ENCODE peak calls at places on chromosomes 16 and 17, in nine cellular contexts. D, Y, L, Q, O, Z, N, M and C are unnamed samples. For H3K27me3, the result is how much of the 10 kb centered on the place peaks cover.

GRCh38 chr16:31118223-31119155 is 1.0 kb downstream of the KAT8 start:
- DNase-seq in Z (peak), L (no peak), O (no peak), Q (no peak), Y (peak), D (peak), N (no peak), M (no peak), C (no peak)

GRCh38 chr17:76932402-76933333 is 64.5 kb downstream of the MGAT5B start:
- DNase-seq in Y (no peak), M (no peak), O (no peak), Z (no peak), N (no peak), L (no peak), D (no peak), Q (no peak), C (no peak)

GRCh38 chr16:31333686-31334649 is 21.0 kb upstream of the ITGAX start:
- DNase-seq in N (no peak), M (no peak), Z (peak), Q (peak), Y (no peak), D (peak), O (peak), L (peak), C (no peak)

GRCh38 chr16:15658149-15658548 is 8.1 kb downstream of the NDE1 start:
- DNase-seq in O (peak), M (no peak), D (no peak), Z (no peak), Q (no peak), Y (no peak), L (no peak), N (no peak), C (no peak)

GRCh38 chr17:81518785-81519283 is 6.2 kb upstream of the ACTG1 start:
- DNase-seq in M (no peak), L (no peak), D (peak), N (peak), Z (peak), Y (peak), O (peak), Q (no peak), C (peak)

GRCh38 chr16:55621771-55622170 is 34.0 kb upstream of the SLC6A2 start:
- DNase-seq in D (no peak), Y (no peak), L (no peak), N (no peak), M (no peak), Q (no peak), O (no peak), Z (no peak), C (no peak)

GRCh38 chr16:11916524-11917285 is 949 bp upstream of the GSPT1 start:
- DNase-seq in O (no peak), D (peak), M (peak), Z (peak), Y (no peak), Q (no peak), L (peak), N (peak), C (no peak)

GRCh38 chr17:74767111-74767516 is 9.0 kb downstream of the NAT9 start:
- DNase-seq in Z (no peak), L (no peak), M (no peak), O (no peak), Y (no peak), Q (no peak), N (no peak), D (no peak), C (no peak)

GRCh38 chr16:3119286-3119685 is 6.9 kb downstream of the ZNF205 start:
- DNase-seq in Q (no peak), D (no peak), N (no peak), Z (no peak), O (no peak), Y (no peak), M (no peak), L (no peak), C (no peak)

GRCh38 chr17:14289162-14289561 is 11.7 kb upstream of the HS3ST3B1 start:
- DNase-seq in D (peak), Q (no peak), N (no peak), Z (no peak), L (no peak), O (no peak), M (no peak), Y (no peak), C (no peak)

GRCh38 chr16:2468142-2468724 is 2.9 kb upstream of the NTN3 start:
- DNase-seq in Q (no peak), M (peak), Y (no peak), N (no peak), Z (no peak), O (peak), L (peak), D (peak), C (no peak)

GRCh38 chr17:42751628-42752027 is 6.8 kb upstream of the EZH1 start:
- DNase-seq in L (no peak), Z (no peak), Q (no peak), O (no peak), N (no peak), M (no peak), D (no peak), Y (no peak), C (no peak)
- H3K27me3 ChIP-seq in L (under half), Z (under half), Q (under half), O (under half), N (under half), M (under half), D (under half), Y (under half), C (under half)

GRCh38 chr16:68451656-68452055 is 3.3 kb upstream of the SMPD3 start:
- DNase-seq in M (no peak), Q (no peak), Z (no peak), N (no peak), O (no peak), Y (no peak), L (no peak), D (no peak), C (no peak)

GRCh38 chr16:68448360-68448970 is at the start of gene SMPD3:
- DNase-seq in M (peak), D (peak), Y (peak), O (peak), L (peak), N (peak), Z (peak), Q (peak), C (peak)

GRCh38 chr16:68447721-68448359 is 468 bp downstream of the SMPD3 start:
- DNase-seq in D (no peak), M (no peak), Z (no peak), O (no peak), L (no peak), N (no peak), Q (peak), Y (no peak), C (no peak)

GRCh38 chr16:68452176-68452575 is 3.9 kb upstream of the SMPD3 start:
- DNase-seq in Z (no peak), Q (no peak), Y (no peak), O (no peak), D (peak), L (no peak), N (no peak), M (no peak), C (no peak)

GRCh38 chr16:68450741-68451140 is 2.4 kb upstream of the SMPD3 start:
- DNase-seq in O (no peak), Y (no peak), L (no peak), Z (no peak), D (peak), M (no peak), Q (no peak), N (no peak), C (no peak)
- H3K4me3 ChIP-seq in O (no peak), Y (no peak), L (no peak), Z (no peak), D (no peak), M (no peak), Q (no peak), N (no peak), C (no peak)

DNA sequence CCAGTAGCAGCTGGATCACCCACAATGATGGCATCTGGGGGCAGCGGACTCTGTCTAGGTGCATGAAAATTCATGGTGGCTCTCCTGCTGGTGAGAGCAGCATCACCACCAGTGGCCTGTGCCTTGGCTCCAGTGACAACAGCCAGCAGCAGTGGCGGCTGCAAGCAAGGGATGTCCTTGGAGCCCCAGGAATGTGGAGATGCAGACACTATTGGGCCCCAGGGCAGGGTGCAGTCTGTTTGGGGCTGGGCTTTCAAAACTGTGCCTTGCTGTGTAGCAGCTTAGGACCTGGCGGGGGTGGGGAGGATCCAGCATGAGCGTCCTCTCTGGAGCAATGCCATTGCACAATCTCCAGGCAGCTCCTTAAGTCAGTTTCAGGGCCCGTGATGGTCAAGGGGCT is 199.7 kb downstream of the CHD9NB start:
- DNase-seq in Y (no peak), Q (no peak), M (no peak), O (no peak), Z (no peak), D (no peak), L (no peak), N (no peak), C (no peak)
- H3K27ac ChIP-seq in Y (no peak), Q (no peak), M (no peak), O (no peak), Z (no peak), D (no peak), L (no peak), N (no peak), C (no peak)

GRCh38 chr17:61410555-61411089 is 11.0 kb downstream of the TBX2 start:
- DNase-seq in O (peak), Y (peak), N (peak), L (peak), Z (peak), D (no peak), M (no peak), Q (peak), C (peak)
- H3K27me3 ChIP-seq in O (half or more), Y (under half), N (under half), L (under half), Z (under half), D (under half), M (under half), Q (under half), C (half or more)

DNA sequence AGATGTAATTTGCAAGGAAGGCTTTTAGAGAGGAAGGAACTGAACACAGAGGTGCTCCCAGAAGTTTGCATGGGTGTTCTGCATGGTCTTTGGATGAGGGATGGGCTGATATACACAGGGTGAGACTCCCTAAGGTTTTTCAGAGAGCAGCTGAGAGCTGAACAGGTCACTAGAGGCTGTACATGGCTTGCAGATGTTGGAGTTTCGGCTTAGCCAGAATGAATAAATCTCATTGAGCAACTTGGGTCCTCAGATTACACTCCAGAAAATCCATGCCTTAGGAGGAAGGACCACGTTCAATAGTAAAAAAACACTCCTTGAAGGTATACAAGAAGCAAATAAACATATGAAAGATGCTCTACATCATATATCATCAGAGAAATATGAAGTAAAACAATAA is 7.5 kb upstream of the ITGB3 start:
- DNase-seq in D (no peak), M (no peak), L (no peak), N (no peak), Y (no peak), Q (no peak), Z (no peak), O (no peak), C (no peak)
- H3K4me3 ChIP-seq in D (no peak), M (no peak), L (no peak), N (no peak), Y (no peak), Q (no peak), Z (no peak), O (no peak), C (no peak)

GRCh38 chr17:63633742-63634141 is 11.5 kb downstream of the MAP3K3 start:
- DNase-seq in Y (no peak), L (no peak), N (no peak), M (no peak), D (no peak), Z (no peak), Q (no peak), O (peak), C (no peak)

GRCh38 chr17:63634816-63635215 is 12.6 kb downstream of the MAP3K3 start:
- DNase-seq in L (no peak), D (no peak), Q (no peak), N (no peak), Z (no peak), O (no peak), Y (no peak), M (no peak), C (no peak)

GRCh38 chr17:63635313-63635712 is 13.1 kb downstream of the MAP3K3 start:
- DNase-seq in M (no peak), L (no peak), D (no peak), O (no peak), Y (no peak), Z (no peak), Q (no peak), N (no peak), C (no peak)

GRCh38 chr17:63635787-63636186 is 13.6 kb downstream of the MAP3K3 start:
- DNase-seq in D (no peak), M (no peak), N (no peak), Z (no peak), L (peak), Q (no peak), Y (no peak), O (no peak), C (no peak)

DNA sequence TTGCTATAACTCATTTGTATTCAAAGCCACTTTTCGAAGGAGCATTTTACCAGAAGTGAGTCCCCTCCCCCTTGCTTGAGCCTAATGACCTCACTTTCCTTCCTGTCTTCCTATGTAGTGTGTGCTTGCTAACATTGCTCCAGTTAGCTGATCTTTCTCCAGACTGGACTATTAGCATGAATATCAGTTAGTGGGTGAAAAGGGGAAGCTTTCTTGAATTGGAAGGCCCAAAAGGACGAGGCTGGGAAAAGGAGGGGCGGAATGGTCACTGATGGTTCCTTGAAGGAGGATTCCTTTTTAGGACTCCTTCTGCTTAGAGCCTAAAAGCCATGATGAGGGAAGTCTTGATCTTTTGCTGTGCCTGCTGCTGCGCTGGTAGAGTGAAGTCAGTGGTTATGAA is 11.9 kb downstream of the MAP3K3 start:
- DNase-seq in D (no peak), Q (no peak), Y (no peak), Z (peak), N (no peak), O (peak), L (peak), M (no peak), C (no peak)
- H3K27ac ChIP-seq in D (no peak), Q (no peak), Y (no peak), Z (peak), N (peak), O (peak), L (peak), M (no peak), C (peak)

GRCh38 chr17:48592097-48592496 is 1.5 kb downstream of the HOXB5 start:
- DNase-seq in M (no peak), O (no peak), Z (no peak), L (no peak), Y (no peak), Q (no peak), N (no peak), D (no peak), C (no peak)
- H3K27me3 ChIP-seq in M (under half), O (half or more), Z (under half), L (under half), Y (half or more), Q (under half), N (under half), D (under half), C (half or more)

DNA sequence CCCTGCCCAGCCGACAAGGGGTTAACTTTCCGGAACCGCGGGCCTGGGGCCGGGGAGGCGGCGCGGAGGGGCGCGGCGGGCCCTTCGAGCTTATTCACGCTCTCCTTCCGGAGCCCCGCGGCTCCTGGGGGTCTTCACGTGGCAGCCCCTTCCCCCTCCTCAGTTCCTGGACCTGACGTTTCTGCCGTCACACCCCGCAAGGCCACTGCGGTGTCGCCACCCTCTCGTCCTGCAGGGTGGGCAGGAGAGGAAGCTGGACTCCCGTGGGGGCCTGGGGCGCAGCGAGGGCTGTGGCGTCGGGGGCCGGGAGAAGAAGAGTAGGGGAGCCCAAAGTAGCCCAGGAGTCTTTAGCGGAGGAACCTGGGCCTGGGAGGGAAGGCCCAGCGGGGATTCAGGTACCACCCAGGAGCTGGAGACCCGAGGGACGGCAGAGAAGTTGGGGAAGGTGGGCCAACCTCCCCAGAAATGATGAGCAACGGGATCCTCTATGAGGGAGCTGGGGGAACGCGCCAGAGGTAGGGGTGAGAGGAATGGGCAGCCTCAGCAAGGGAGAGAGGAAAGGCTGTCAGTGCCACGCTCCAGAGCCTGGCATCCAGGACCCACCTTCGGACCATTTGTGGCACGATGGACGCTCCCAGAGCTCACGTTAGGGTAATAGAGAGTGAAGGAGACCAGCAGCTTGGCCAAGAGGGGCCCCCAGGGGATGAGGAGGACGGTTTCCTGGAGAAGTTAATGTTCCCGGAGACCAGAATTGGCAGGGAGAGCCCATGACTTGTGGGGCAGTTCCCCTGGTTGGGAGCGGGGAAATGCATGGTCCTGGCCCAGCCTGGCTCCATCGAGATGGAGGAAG is 3.3 kb upstream of the HIC1 start:
- DNase-seq in L (no peak), Q (no peak), O (no peak), Z (no peak), Y (peak), D (no peak), M (no peak), N (no peak), C (no peak)
- H3K4me3 ChIP-seq in L (peak), Q (peak), O (peak), Z (no peak), Y (peak), D (no peak), M (peak), N (peak), C (peak)

DNA sequence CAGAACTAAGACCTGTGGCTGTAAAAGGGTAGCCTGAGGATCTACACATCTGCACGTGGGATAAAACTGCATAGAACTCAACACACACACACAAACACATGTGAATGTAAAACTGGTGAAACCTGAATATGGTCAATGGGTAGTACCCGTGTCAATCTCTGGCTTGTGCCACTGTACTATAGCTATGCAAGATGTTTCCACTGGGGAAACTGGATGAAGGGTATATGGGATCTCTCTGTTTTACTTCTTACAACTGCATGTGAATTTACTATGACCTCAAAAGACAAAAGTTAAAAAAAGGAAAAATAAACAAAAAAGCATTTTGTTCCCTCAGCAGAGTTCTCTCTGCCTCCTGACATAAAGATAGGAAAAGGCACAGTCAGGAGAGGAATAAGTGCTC is 143.3 kb upstream of the LHX1 start:
- DNase-seq in M (no peak), O (no peak), N (no peak), Y (no peak), Z (no peak), L (no peak), Q (no peak), D (no peak), C (no peak)
- H3K27ac ChIP-seq in M (no peak), O (no peak), N (no peak), Y (no peak), Z (no peak), L (no peak), Q (no peak), D (no peak), C (no peak)

GRCh38 chr17:3928394-3928793 is 12.1 kb upstream of the P2RX1 start:
- DNase-seq in D (no peak), M (no peak), N (no peak), Z (no peak), O (no peak), Q (no peak), Y (no peak), L (no peak), C (no peak)
- H3K27me3 ChIP-seq in D (under half), M (under half), N (under half), Z (under half), O (under half), Q (under half), Y (under half), L (under half), C (under half)